ENCODE peak calls at places on chromosomes 2 and 18, in four cellular contexts. R is T-helper 1 cell, O is Caco-2, K is HEK293T. D is an unnamed sample.

GRCh38 chr2:151947524-151948165 is 119.4 kb upstream of the ARL5A start:
- DNase-seq in R (no peak), K (no peak), O (no peak), D (peak)

GRCh38 chr2:10343658-10344057 is 41.0 kb downstream of the HPCAL1 start:
- DNase-seq in K (no peak), O (no peak), R (no peak), D (no peak)

GRCh38 chr2:231743376-231744116 is 35.2 kb downstream of the PTMA start:
- DNase-seq in K (no peak), O (no peak), R (no peak), D (no peak)

GRCh38 chr2:21020031-21020667 is 23.7 kb downstream of the APOB start:
- DNase-seq in O (no peak), K (no peak), R (no peak), D (no peak)

GRCh38 chr2:173354601-173355131 is at the start of gene CDCA7:
- DNase-seq in O (peak), K (peak), R (peak), D (peak)

GRCh38 chr18:25737710-25738251 is 352.6 kb downstream of the SS18 start:
- DNase-seq in R (no peak), K (no peak), O (no peak), D (no peak)

GRCh38 chr2:74822771-74823283 is 11.1 kb upstream of the HK2 start:
- DNase-seq in O (no peak), K (no peak), R (no peak), D (no peak)

GRCh38 chr18:13605477-13605876 is 120.9 kb downstream of the FAM210A start:
- DNase-seq in K (no peak), O (no peak), R (no peak), D (no peak)

GRCh38 chr2:231781798-231782726 is 980 bp upstream of the PDE6D start:
- DNase-seq in K (no peak), O (no peak), R (peak), D (no peak)

D was measured in aorta.